ENCODE peak calls at places on chromosome 1, in six cellular contexts. B is K562, O is GM12878, Q is A549, W is HepG2, D is NB4. A is an unnamed sample.

GRCh38 chr1:214427871-214428277 is 123.5 kb downstream of the PTPN14 start:
- DNase-seq in D (peak; percentile 98), W (peak; percentile 41), B (no peak), O (peak; percentile 80), Q (peak; percentile 49), A (peak; percentile 81)

GRCh38 chr1:217272385-217272784 is 358.5 kb downstream of the GPATCH2 start:
- DNase-seq in O (no peak), B (no peak), W (no peak), Q (no peak), D (no peak), A (no peak)

GRCh38 chr1:68057050-68057449 is 6.6 kb upstream of the DIRAS3 start:
- DNase-seq in W (no peak), B (no peak), O (no peak), D (no peak), Q (no peak), A (no peak)

GRCh38 chr1:218658899-218659298 is 313.8 kb downstream of the TGFB2 start:
- DNase-seq in B (no peak), O (no peak), Q (peak; percentile 55), D (no peak), W (no peak), A (peak; percentile 30)

GRCh38 chr1:40495315-40495903 is 13.2 kb upstream of the EXO5 start:
- DNase-seq in Q (peak; percentile 5), W (no peak), O (no peak), B (no peak), D (no peak), A (no peak)

GRCh38 chr1:85283475-85284199 is 7.2 kb upstream of the BCL10 start:
- DNase-seq in B (peak; percentile 17), W (peak; percentile 44), O (no peak), Q (peak; percentile 51), D (no peak), A (no peak)

GRCh38 chr1:21579788-21580187 is 70.6 kb downstream of the ALPL start:
- DNase-seq in Q (peak; percentile 46), D (no peak), O (no peak), W (peak; percentile 21), B (no peak), A (no peak)

GRCh38 chr1:240304466-240304865 is 212.8 kb downstream of the FMN2 start:
- DNase-seq in W (no peak), O (no peak), Q (no peak), D (no peak), B (no peak), A (no peak)

GRCh38 chr1:54016343-54017282 is 1.4 kb downstream of the LDLRAD1 start:
- DNase-seq in D (peak; percentile 28), W (peak; percentile 96), O (no peak), B (no peak), Q (peak; percentile 63), A (no peak)

GRCh38 chr1:20087668-20088067 is 17.7 kb downstream of the PLA2G5 start:
- DNase-seq in Q (no peak), B (peak; percentile 37), O (no peak), D (no peak), W (no peak), A (no peak)

GRCh38 chr1:222552882-222553281 is 5.0 kb upstream of the HHIPL2 start:
- DNase-seq in O (no peak), D (no peak), B (no peak), Q (no peak), W (no peak), A (no peak)

GRCh38 chr1:24928631-24929090 is 1.4 kb downstream of the RUNX3 start:
- DNase-seq in W (no peak), Q (no peak), B (no peak), O (no peak), D (no peak), A (no peak)

GRCh38 chr1:232705815-232706575 is 76.1 kb upstream of the SIPA1L2 start:
- DNase-seq in W (no peak), B (no peak), Q (no peak), D (peak; percentile 6), O (no peak), A (no peak)

GRCh38 chr1:23237516-23237915 is 20.2 kb upstream of the HTR1D start:
- DNase-seq in W (no peak), O (no peak), D (no peak), B (no peak), Q (no peak), A (no peak)

GRCh38 chr1:203378529-203379271 is 27.8 kb upstream of the FMOD start:
- DNase-seq in W (no peak), B (no peak), Q (no peak), O (no peak), D (no peak), A (no peak)

DNA sequence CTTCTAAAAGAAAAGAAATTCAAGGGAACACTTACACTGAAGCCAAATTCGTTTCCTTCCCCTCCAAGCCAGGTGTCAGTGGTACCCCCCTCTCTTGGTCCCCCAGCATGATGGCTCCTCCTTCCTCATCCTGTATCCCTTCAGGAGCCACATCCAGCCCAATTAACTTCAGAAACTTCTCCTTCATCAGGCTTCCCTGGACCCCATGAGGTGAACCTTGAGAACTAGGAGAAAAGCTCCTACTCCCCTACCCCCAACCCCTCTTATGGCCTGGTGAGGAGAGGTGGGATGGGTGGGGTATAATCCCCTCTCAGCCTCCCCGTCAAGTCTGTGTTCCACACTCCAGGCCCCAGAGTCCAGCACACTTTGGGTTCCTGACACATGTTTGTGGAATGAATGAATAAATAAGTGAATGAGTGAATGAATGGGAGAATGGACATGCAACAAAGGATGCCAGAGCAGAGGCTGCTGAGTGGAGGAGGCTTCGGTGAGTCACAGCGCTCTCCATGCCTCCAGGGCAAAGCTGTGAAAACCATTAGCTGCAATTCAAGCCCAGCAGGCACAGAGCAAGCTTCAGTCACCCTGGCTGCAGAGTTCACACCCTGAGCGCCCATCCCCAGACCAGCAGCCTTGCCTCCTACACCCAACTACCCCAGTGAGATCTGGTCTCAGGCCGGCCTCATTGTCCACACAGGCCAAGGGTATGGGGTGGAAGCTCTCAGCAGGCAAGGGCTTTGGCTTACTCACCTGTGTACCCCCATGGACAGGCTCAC is 43.8 kb downstream of the BATF3 start:
- DNase-seq in O (no peak), Q (no peak), W (no peak), D (no peak), B (no peak), A (no peak)
- TF ChIP-seq MYC in O (no peak), Q (no peak), W (no peak), D (no peak), B (no peak), A (no peak)

GRCh38 chr1:3442331-3442730 is 12.1 kb upstream of the ARHGEF16 start:
- DNase-seq in W (no peak), B (no peak), O (no peak), Q (no peak), D (no peak), A (no peak)
- TF ChIP-seq MAX in W (no peak), B (no peak), O (no peak), Q (no peak), D (no peak), A (no peak)

DNA sequence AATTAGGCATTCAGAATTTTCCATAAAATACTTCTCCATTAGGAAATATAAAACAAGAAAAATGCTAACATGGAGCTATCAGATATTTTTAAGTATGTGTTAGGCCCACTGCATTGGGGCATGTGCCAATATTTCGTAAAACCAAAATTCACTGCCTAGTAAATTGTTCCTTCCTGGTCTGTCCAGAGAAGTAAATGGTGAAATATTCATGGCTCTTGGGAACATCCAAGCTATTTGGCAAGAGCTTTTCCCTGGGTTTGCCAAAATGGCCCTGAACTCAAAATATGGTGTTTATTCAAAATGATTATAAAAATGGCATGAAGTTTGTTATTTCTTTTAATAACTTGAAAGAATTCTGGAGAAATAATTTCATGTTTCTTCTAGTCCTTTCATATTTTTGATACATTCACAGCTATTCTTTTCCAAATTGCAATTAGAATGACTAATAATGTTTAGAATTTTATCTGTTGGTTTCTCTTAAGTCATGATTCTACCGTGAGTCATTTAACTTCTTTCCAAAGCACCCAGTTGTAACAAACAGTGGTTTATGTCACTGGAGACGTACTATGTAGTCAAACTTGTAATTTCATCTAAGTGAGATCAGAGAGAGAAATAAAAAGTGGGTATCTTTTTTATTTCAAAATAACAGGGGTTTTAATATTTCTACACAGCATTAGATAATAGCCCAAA is 25.7 kb upstream of the SLC19A2 start:
- DNase-seq in O (no peak), Q (peak; percentile 18), W (no peak), D (no peak), B (no peak), A (peak; percentile 53)
- TF ChIP-seq MYC in O (no peak), Q (no peak), W (no peak), D (no peak), B (no peak), A (no peak)

GRCh38 chr1:110004583-110004982 is 20.0 kb downstream of the AHCYL1 start:
- DNase-seq in B (no peak), Q (no peak), W (no peak), O (no peak), D (no peak), A (no peak)

GRCh38 chr1:110005971-110006370 is 21.4 kb downstream of the AHCYL1 start:
- DNase-seq in Q (no peak), W (no peak), D (no peak), O (no peak), B (no peak), A (no peak)

GRCh38 chr1:110006516-110006915 is 22.0 kb downstream of the AHCYL1 start:
- DNase-seq in Q (no peak), D (no peak), B (no peak), W (no peak), O (no peak), A (no peak)

GRCh38 chr1:110002695-110003094 is 18.1 kb downstream of the AHCYL1 start:
- DNase-seq in O (no peak), D (no peak), W (no peak), Q (no peak), B (no peak), A (no peak)

DNA sequence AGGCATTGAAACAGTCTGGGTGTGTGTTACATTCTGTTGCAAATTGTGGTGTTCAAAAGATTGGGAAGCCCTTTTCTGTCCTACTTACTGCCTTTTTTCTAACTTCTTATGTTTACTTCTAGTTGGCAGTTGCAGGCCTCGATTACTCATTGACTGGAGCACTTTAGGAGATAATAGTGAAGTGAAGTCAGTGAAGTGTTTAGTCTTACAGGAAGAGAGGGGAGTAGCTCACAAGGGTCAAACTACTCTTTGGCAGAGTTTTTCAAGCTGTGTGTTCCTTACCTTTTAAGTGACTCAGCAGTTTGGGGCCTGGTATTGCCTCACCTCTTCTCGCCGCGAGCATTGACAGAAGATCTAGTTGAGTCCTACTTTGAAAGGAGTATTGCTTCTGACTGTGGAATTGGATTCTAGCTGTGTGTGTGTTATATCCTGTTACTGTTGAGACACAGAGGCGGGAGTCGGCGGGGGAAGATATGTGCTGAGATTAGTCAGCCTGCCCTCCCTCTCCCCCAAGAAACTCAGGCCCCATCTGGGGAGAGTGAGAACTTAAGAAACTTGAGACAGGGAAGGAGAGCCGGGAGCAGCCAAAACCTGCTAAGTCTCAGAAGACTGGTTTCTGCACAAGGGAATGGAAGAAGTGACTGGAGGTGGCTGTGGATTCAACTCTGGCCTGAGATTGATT is 19.3 kb downstream of the AHCYL1 start:
- DNase-seq in D (peak; percentile 92), W (peak; percentile 67), Q (peak; percentile 88), O (peak; percentile 45), B (peak; percentile 81), A (peak; percentile 93)
- TF ChIP-seq MAX in D (no peak), W (no peak), Q (no peak), O (no peak), B (no peak), A (no peak)

A was measured in endothelial cell of umbilical vein.